ENCODE peak calls at places on chromosome 22, in eight cellular contexts. One of them, this sample, is unnamed.

GRCh38 chr22:30312053-30312452 is 14.7 kb downstream of the TBC1D10A start:
- DNase-seq in right atrium auricular region: no peak
- DNase-seq in tibial artery: no peak
- DNase-seq in thyroid gland: no peak
- DNase-seq in foreskin keratinocyte: peak
- DNase-seq in hepatocyte: no peak
- DNase-seq in cardiac fibroblast: no peak
- DNase-seq in fibroblast of pulmonary artery: no peak
- DNase-seq in this sample: no peak

GRCh38 chr22:32760815-32761214 is 40.7 kb upstream of the TIMP3 start:
- DNase-seq in hepatocyte: no peak
- DNase-seq in tibial artery: peak
- DNase-seq in fibroblast of pulmonary artery: no peak
- DNase-seq in cardiac fibroblast: no peak
- DNase-seq in thyroid gland: no peak
- DNase-seq in right atrium auricular region: peak
- DNase-seq in foreskin keratinocyte: no peak
- DNase-seq in this sample: no peak

GRCh38 chr22:33539902-33540751 is 380.1 kb downstream of the LARGE1 start:
- DNase-seq in thyroid gland: peak
- DNase-seq in right atrium auricular region: peak
- DNase-seq in fibroblast of pulmonary artery: no peak
- DNase-seq in foreskin keratinocyte: no peak
- DNase-seq in hepatocyte: peak
- DNase-seq in tibial artery: peak
- DNase-seq in cardiac fibroblast: peak
- DNase-seq in this sample: peak

GRCh38 chr22:37591823-37592404 is 12.0 kb upstream of the LGALS2 start:
- DNase-seq in right atrium auricular region: no peak
- DNase-seq in fibroblast of pulmonary artery: no peak
- DNase-seq in thyroid gland: no peak
- DNase-seq in cardiac fibroblast: no peak
- DNase-seq in tibial artery: no peak
- DNase-seq in foreskin keratinocyte: no peak
- DNase-seq in hepatocyte: no peak
- DNase-seq in this sample: no peak

GRCh38 chr22:19085233-19086043 is 36.8 kb downstream of the DGCR2 start:
- DNase-seq in thyroid gland: no peak
- DNase-seq in right atrium auricular region: peak
- DNase-seq in tibial artery: peak
- DNase-seq in foreskin keratinocyte: no peak
- DNase-seq in cardiac fibroblast: peak
- DNase-seq in hepatocyte: peak
- DNase-seq in fibroblast of pulmonary artery: peak
- DNase-seq in this sample: no peak

GRCh38 chr22:38347944-38348750 is 30.9 kb upstream of the CSNK1E start:
- DNase-seq in fibroblast of pulmonary artery: no peak
- DNase-seq in right atrium auricular region: peak
- DNase-seq in cardiac fibroblast: no peak
- DNase-seq in hepatocyte: no peak
- DNase-seq in thyroid gland: no peak
- DNase-seq in tibial artery: peak
- DNase-seq in foreskin keratinocyte: peak
- DNase-seq in this sample: peak

GRCh38 chr22:37803195-37803635 is 4.5 kb upstream of the GCAT start:
- DNase-seq in tibial artery: no peak
- DNase-seq in fibroblast of pulmonary artery: no peak
- DNase-seq in foreskin keratinocyte: no peak
- DNase-seq in hepatocyte: no peak
- DNase-seq in cardiac fibroblast: no peak
- DNase-seq in right atrium auricular region: no peak
- DNase-seq in thyroid gland: no peak
- DNase-seq in this sample: no peak

GRCh38 chr22:49372111-49372529 is 455.6 kb downstream of the BRD1 start:
- DNase-seq in foreskin keratinocyte: no peak
- DNase-seq in right atrium auricular region: no peak
- DNase-seq in thyroid gland: no peak
- DNase-seq in cardiac fibroblast: no peak
- DNase-seq in fibroblast of pulmonary artery: no peak
- DNase-seq in hepatocyte: no peak
- DNase-seq in tibial artery: peak
- DNase-seq in this sample: no peak

GRCh38 chr22:49418341-49418894 is 409.3 kb downstream of the BRD1 start:
- DNase-seq in right atrium auricular region: no peak
- DNase-seq in fibroblast of pulmonary artery: no peak
- DNase-seq in foreskin keratinocyte: no peak
- DNase-seq in thyroid gland: no peak
- DNase-seq in tibial artery: peak
- DNase-seq in hepatocyte: no peak
- DNase-seq in cardiac fibroblast: no peak
- DNase-seq in this sample: no peak

GRCh38 chr22:19629331-19629719 is 85.0 kb upstream of the SEPTIN5 start:
- DNase-seq in tibial artery: peak
- DNase-seq in fibroblast of pulmonary artery: no peak
- DNase-seq in hepatocyte: no peak
- DNase-seq in right atrium auricular region: no peak
- DNase-seq in cardiac fibroblast: no peak
- DNase-seq in foreskin keratinocyte: no peak
- DNase-seq in thyroid gland: no peak
- DNase-seq in this sample: no peak

GRCh38 chr22:44719586-44720368 is 17.8 kb downstream of the PRR5 start:
- DNase-seq in right atrium auricular region: no peak
- DNase-seq in hepatocyte: peak
- DNase-seq in cardiac fibroblast: no peak
- DNase-seq in tibial artery: no peak
- DNase-seq in thyroid gland: peak
- DNase-seq in foreskin keratinocyte: no peak
- DNase-seq in fibroblast of pulmonary artery: no peak
- DNase-seq in this sample: no peak

GRCh38 chr22:45248832-45249561 is 8.3 kb upstream of the KIAA0930 start:
- DNase-seq in hepatocyte: no peak
- DNase-seq in foreskin keratinocyte: no peak
- DNase-seq in right atrium auricular region: no peak
- DNase-seq in cardiac fibroblast: no peak
- DNase-seq in fibroblast of pulmonary artery: no peak
- DNase-seq in tibial artery: no peak
- DNase-seq in thyroid gland: no peak
- DNase-seq in this sample: no peak

GRCh38 chr22:33785283-33785991 is 134.8 kb downstream of the LARGE1 start:
- DNase-seq in hepatocyte: no peak
- DNase-seq in thyroid gland: no peak
- DNase-seq in cardiac fibroblast: peak
- DNase-seq in foreskin keratinocyte: peak
- DNase-seq in tibial artery: no peak
- DNase-seq in right atrium auricular region: no peak
- DNase-seq in fibroblast of pulmonary artery: peak
- DNase-seq in this sample: peak

GRCh38 chr22:43050995-43051394 is 36.0 kb upstream of the PACSIN2 start:
- DNase-seq in tibial artery: no peak
- DNase-seq in fibroblast of pulmonary artery: no peak
- DNase-seq in right atrium auricular region: no peak
- DNase-seq in thyroid gland: no peak
- DNase-seq in foreskin keratinocyte: no peak
- DNase-seq in hepatocyte: no peak
- DNase-seq in cardiac fibroblast: no peak
- DNase-seq in this sample: no peak

GRCh38 chr22:43057641-43058040 is 31.6 kb downstream of the TTLL1 start:
- DNase-seq in right atrium auricular region: no peak
- DNase-seq in fibroblast of pulmonary artery: no peak
- DNase-seq in foreskin keratinocyte: no peak
- DNase-seq in tibial artery: no peak
- DNase-seq in thyroid gland: no peak
- DNase-seq in cardiac fibroblast: no peak
- DNase-seq in hepatocyte: no peak
- DNase-seq in this sample: no peak

GRCh38 chr22:43047605-43048004 is 32.7 kb upstream of the PACSIN2 start:
- DNase-seq in hepatocyte: no peak
- DNase-seq in cardiac fibroblast: no peak
- DNase-seq in thyroid gland: no peak
- DNase-seq in right atrium auricular region: no peak
- DNase-seq in foreskin keratinocyte: no peak
- DNase-seq in fibroblast of pulmonary artery: no peak
- DNase-seq in tibial artery: no peak
- DNase-seq in this sample: no peak

DNA sequence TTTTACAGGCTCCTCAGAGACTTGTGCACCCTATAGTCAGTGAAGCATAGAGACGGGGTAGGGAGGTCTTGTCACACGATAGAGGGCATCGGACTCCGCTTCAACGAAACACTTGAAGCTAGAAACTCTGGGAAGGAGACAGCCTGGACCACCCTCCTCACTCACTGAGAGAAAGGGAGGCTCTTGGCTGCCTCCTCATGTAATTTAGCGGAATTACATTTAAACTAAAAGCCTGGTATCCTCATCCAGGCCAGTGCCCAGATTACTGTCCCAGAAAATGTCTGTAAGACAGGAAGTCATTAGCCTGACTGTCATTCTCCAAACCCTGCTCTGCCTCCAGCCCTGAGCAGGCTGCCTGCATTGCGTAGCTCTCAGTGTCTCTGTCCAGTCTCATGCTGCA is 36.0 kb downstream of the TTLL1 start:
- DNase-seq in fibroblast of pulmonary artery: no peak
- DNase-seq in thyroid gland: no peak
- DNase-seq in cardiac fibroblast: no peak
- DNase-seq in right atrium auricular region: no peak
- DNase-seq in tibial artery: no peak
- DNase-seq in foreskin keratinocyte: no peak
- DNase-seq in hepatocyte: no peak
- DNase-seq in this sample: no peak
- TF ChIP-seq CTCF in fibroblast of pulmonary artery: peak
- TF ChIP-seq CTCF in thyroid gland: no peak
- TF ChIP-seq CTCF in cardiac fibroblast: peak
- TF ChIP-seq CTCF in right atrium auricular region: no peak
- TF ChIP-seq CTCF in tibial artery: no peak
- TF ChIP-seq CTCF in foreskin keratinocyte: peak
- TF ChIP-seq CTCF in hepatocyte: peak
- TF ChIP-seq CTCF in this sample: peak

GRCh38 chr22:21593406-21594232 is 26.1 kb downstream of the UBE2L3 start:
- DNase-seq in foreskin keratinocyte: no peak
- DNase-seq in tibial artery: no peak
- DNase-seq in cardiac fibroblast: no peak
- DNase-seq in fibroblast of pulmonary artery: no peak
- DNase-seq in right atrium auricular region: no peak
- DNase-seq in thyroid gland: no peak
- DNase-seq in hepatocyte: no peak
- DNase-seq in this sample: no peak
- TF ChIP-seq CTCF in foreskin keratinocyte: peak
- TF ChIP-seq CTCF in tibial artery: no peak
- TF ChIP-seq CTCF in cardiac fibroblast: peak
- TF ChIP-seq CTCF in fibroblast of pulmonary artery: peak
- TF ChIP-seq CTCF in right atrium auricular region: no peak
- TF ChIP-seq CTCF in thyroid gland: no peak
- TF ChIP-seq CTCF in hepatocyte: peak
- TF ChIP-seq CTCF in this sample: peak

GRCh38 chr22:40189979-40190378 is 12.3 kb downstream of the TNRC6B start:
- DNase-seq in foreskin keratinocyte: peak
- DNase-seq in hepatocyte: no peak
- DNase-seq in thyroid gland: no peak
- DNase-seq in right atrium auricular region: no peak
- DNase-seq in fibroblast of pulmonary artery: no peak
- DNase-seq in cardiac fibroblast: no peak
- DNase-seq in tibial artery: no peak
- DNase-seq in this sample: no peak

GRCh38 chr22:40194656-40195055 is 16.9 kb downstream of the TNRC6B start:
- DNase-seq in thyroid gland: no peak
- DNase-seq in right atrium auricular region: no peak
- DNase-seq in fibroblast of pulmonary artery: no peak
- DNase-seq in hepatocyte: no peak
- DNase-seq in foreskin keratinocyte: no peak
- DNase-seq in cardiac fibroblast: no peak
- DNase-seq in tibial artery: no peak
- DNase-seq in this sample: no peak

GRCh38 chr22:40190501-40190900 is 12.8 kb downstream of the TNRC6B start:
- DNase-seq in cardiac fibroblast: no peak
- DNase-seq in tibial artery: no peak
- DNase-seq in right atrium auricular region: no peak
- DNase-seq in hepatocyte: peak
- DNase-seq in thyroid gland: no peak
- DNase-seq in fibroblast of pulmonary artery: no peak
- DNase-seq in foreskin keratinocyte: no peak
- DNase-seq in this sample: no peak

GRCh38 chr22:40196628-40197027 is 18.9 kb downstream of the TNRC6B start:
- DNase-seq in cardiac fibroblast: peak
- DNase-seq in fibroblast of pulmonary artery: peak
- DNase-seq in tibial artery: no peak
- DNase-seq in thyroid gland: no peak
- DNase-seq in right atrium auricular region: no peak
- DNase-seq in foreskin keratinocyte: peak
- DNase-seq in hepatocyte: peak
- DNase-seq in this sample: peak

GRCh38 chr22:40193429-40194421 is 16.0 kb downstream of the TNRC6B start:
- DNase-seq in foreskin keratinocyte: no peak
- DNase-seq in hepatocyte: peak
- DNase-seq in right atrium auricular region: no peak
- DNase-seq in fibroblast of pulmonary artery: peak
- DNase-seq in cardiac fibroblast: peak
- DNase-seq in tibial artery: no peak
- DNase-seq in thyroid gland: no peak
- DNase-seq in this sample: no peak
- TF ChIP-seq CTCF in foreskin keratinocyte: peak
- TF ChIP-seq CTCF in hepatocyte: peak
- TF ChIP-seq CTCF in right atrium auricular region: peak
- TF ChIP-seq CTCF in fibroblast of pulmonary artery: peak
- TF ChIP-seq CTCF in cardiac fibroblast: peak
- TF ChIP-seq CTCF in tibial artery: no peak
- TF ChIP-seq CTCF in thyroid gland: no peak
- TF ChIP-seq CTCF in this sample: peak

GRCh38 chr22:24230911-24231656 is 13.8 kb downstream of the GGT5 start:
- DNase-seq in right atrium auricular region: no peak
- DNase-seq in cardiac fibroblast: peak
- DNase-seq in foreskin keratinocyte: no peak
- DNase-seq in thyroid gland: peak
- DNase-seq in fibroblast of pulmonary artery: no peak
- DNase-seq in hepatocyte: peak
- DNase-seq in tibial artery: peak
- DNase-seq in this sample: no peak
- TF ChIP-seq CTCF in right atrium auricular region: no peak
- TF ChIP-seq CTCF in cardiac fibroblast: peak
- TF ChIP-seq CTCF in foreskin keratinocyte: peak
- TF ChIP-seq CTCF in thyroid gland: no peak
- TF ChIP-seq CTCF in fibroblast of pulmonary artery: peak
- TF ChIP-seq CTCF in hepatocyte: peak
- TF ChIP-seq CTCF in tibial artery: no peak
- TF ChIP-seq CTCF in this sample: peak